ENCODE peak calls at places on chromosomes 4 and X, in six cellular contexts. J, T, N, A, V and Q are unnamed samples.

GRCh38 chr4:119626943-119627266 is 1.7 kb downstream of the PDE5A start:
- DNase-seq in J (no peak), T (no peak), N (no peak), A (no peak), V (no peak), Q (no peak)

GRCh38 chrX:18377802-18378201 is 23.3 kb upstream of the SCML2 start:
- DNase-seq in J (peak; percentile 8), T (peak; percentile 21), N (no peak), A (peak; percentile 53), V (no peak), Q (peak; percentile 29)

GRCh38 chr4:38958453-38958852 is 73.8 kb downstream of the TMEM156 start:
- DNase-seq in J (peak; percentile 87), T (no peak), N (no peak), A (no peak), V (no peak), Q (no peak)

GRCh38 chr4:64158648-64159326 is 250.5 kb downstream of the TECRL start:
- DNase-seq in J (peak; percentile 22), T (peak; percentile 72), N (no peak), A (peak; percentile 53), V (peak; percentile 63), Q (peak; percentile 33)

GRCh38 chrX:153381684-153382532 is 19.2 kb downstream of the PNMA6E start:
- DNase-seq in J (peak; percentile 81), T (peak; percentile 90), N (no peak), A (peak; percentile 31), V (peak; percentile 6), Q (no peak)

GRCh38 chrX:41334866-41335589 is 1.1 kb downstream of the DDX3X start:
- DNase-seq in J (peak; percentile 62), T (peak; percentile 59), N (no peak), A (peak; percentile 56), V (no peak), Q (no peak)

GRCh38 chrX:35773958-35774564 is 24.1 kb upstream of the MAGEB16 start:
- DNase-seq in J (no peak), T (no peak), N (no peak), A (no peak), V (no peak), Q (no peak)

GRCh38 chr4:14289708-14290107 is 662.2 kb upstream of the BOD1L1 start:
- DNase-seq in J (no peak), T (no peak), N (no peak), A (no peak), V (no peak), Q (no peak)

GRCh38 chr4:87041142-87041541 is 106.3 kb downstream of the AFF1 start:
- DNase-seq in J (peak; percentile 52), T (no peak), N (no peak), A (no peak), V (no peak), Q (no peak)

GRCh38 chr4:76688737-76689078 is 209.2 kb downstream of the SOWAHB start:
- DNase-seq in J (peak; percentile 38), T (no peak), N (no peak), A (no peak), V (no peak), Q (no peak)

GRCh38 chrX:153636716-153637115 is 10.3 kb upstream of the DUSP9 start:
- DNase-seq in J (no peak), T (no peak), N (no peak), A (no peak), V (no peak), Q (no peak)

GRCh38 chr4:152243890-152244595 is 291.8 kb downstream of the FBXW7 start:
- DNase-seq in J (no peak), T (peak; percentile 81), N (no peak), A (no peak), V (no peak), Q (no peak)

GRCh38 chr4:120395746-120396145 is 329.1 kb upstream of the MAD2L1 start:
- DNase-seq in J (no peak), T (no peak), N (no peak), A (no peak), V (no peak), Q (no peak)

GRCh38 chr4:56681158-56681848 is at the start of gene HOPX:
- DNase-seq in J (no peak), T (no peak), N (no peak), A (no peak), V (no peak), Q (peak; percentile 95)

GRCh38 chr4:3461515-3462291 is 1.4 kb upstream of the DOK7 start:
- DNase-seq in J (no peak), T (no peak), N (no peak), A (no peak), V (no peak), Q (no peak)

GRCh38 chrX:103554687-103555417 is 30.5 kb upstream of the TCEAL4 start:
- DNase-seq in J (peak; percentile 24), T (peak; percentile 75), N (no peak), A (peak; percentile 85), V (peak; percentile 73), Q (no peak)

GRCh38 chr4:180189639-180190038 is 2053.6 kb upstream of the TENM3 start:
- DNase-seq in J (peak; percentile 37), T (peak; percentile 3), N (no peak), A (no peak), V (no peak), Q (peak; percentile 31)

GRCh38 chr4:95181446-95182306 is 367.1 kb downstream of the UNC5C start:
- DNase-seq in J (peak; percentile 2), T (peak; percentile 54), N (no peak), A (peak; percentile 74), V (peak; percentile 68), Q (no peak)

GRCh38 chr4:8211737-8212581 is 12.9 kb downstream of the SH3TC1 start:
- DNase-seq in J (no peak), T (no peak), N (no peak), A (no peak), V (no peak), Q (no peak)

GRCh38 chr4:962231-963208 is 10.8 kb downstream of the DGKQ start:
- DNase-seq in J (no peak), T (no peak), N (no peak), A (no peak), V (no peak), Q (no peak)

GRCh38 chr4:128287159-128287870 is at the start of gene PGRMC2:
- DNase-seq in J (peak; percentile 37), T (peak; percentile 51), N (no peak), A (peak; percentile 56), V (peak; percentile 24), Q (no peak)

GRCh38 chr4:16079046-16079445 is 4.8 kb downstream of the PROM1 start:
- DNase-seq in J (peak; percentile 7), T (peak; percentile 56), N (no peak), A (no peak), V (no peak), Q (peak; percentile 15)

GRCh38 chrX:47198026-47198686 is 4.5 kb downstream of the UBA1 start:
- DNase-seq in J (peak; percentile 20), T (no peak), N (no peak), A (peak; percentile 70), V (no peak), Q (peak; percentile 34)

GRCh38 chrX:38142598-38142997 is 78.1 kb downstream of the SRPX start:
- DNase-seq in J (peak; percentile 43), T (peak; percentile 49), N (no peak), A (no peak), V (no peak), Q (no peak)

GRCh38 chr4:81215936-81216335 is 914 bp upstream of the PRKG2 start:
- DNase-seq in J (no peak), T (no peak), N (no peak), A (no peak), V (no peak), Q (no peak)

GRCh38 chr4:7515390-7515902 is 80.7 kb upstream of the PSAPL1 start:
- DNase-seq in J (no peak), T (peak; percentile 16), N (no peak), A (no peak), V (no peak), Q (no peak)

DNA sequence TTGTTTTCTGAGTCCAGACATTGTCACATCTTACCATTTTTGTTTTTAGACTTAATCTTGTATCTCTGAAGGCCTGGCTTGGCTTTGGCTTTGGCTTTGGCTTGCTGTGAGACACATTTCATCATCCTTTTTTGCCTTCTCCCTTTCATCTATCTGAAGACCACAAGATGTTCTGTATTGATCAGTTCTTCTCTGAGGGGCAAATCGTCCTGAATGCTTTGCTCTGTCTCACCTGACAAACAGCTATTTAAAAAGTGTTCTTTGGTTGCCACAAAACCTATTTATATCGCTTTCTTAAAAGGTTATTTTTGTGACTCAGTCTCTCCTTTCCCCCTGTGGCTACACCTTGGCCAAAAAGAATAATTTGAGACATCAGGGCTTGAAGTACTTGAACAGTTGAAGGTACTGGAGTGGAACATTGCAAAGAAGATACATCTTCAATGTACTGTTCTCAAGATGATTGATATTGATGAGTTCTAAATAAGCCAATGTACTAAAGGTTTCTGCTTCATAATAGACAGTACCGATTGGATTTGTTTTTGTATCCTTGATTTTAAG is 80.7 kb downstream of the ALG13 start:
- DNase-seq in J (no peak), T (no peak), N (no peak), A (no peak), V (no peak), Q (no peak)
- H4K91ac ChIP-seq in J (no peak overlapping the region), T (no peak overlapping the region), N (no peak overlapping the region), A (no peak overlapping the region), V (no peak overlapping the region), Q (no peak overlapping the region)

DNA sequence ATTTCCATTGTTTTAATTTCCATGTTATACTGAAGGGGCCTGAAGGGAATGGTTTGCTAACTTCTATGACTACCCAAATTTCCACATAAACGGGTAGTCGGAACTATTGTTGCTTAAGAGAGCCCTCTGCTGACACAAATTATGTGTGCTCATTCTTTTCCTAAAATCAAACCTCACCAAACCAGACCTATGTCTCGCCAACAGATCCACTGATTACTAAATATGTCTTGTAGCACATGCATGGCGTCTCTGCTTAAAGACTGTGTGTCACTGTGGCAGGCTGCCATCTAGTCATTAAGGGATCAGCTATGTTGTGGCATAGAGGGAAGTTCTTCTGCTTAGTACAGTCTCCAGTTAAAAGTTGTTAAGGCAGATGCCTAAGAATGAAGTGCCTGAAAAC is 25.1 kb downstream of the PIR start:
- DNase-seq in J (peak; percentile 67), T (peak; percentile 46), N (no peak), A (no peak), V (no peak), Q (peak; percentile 63)
- H4K91ac ChIP-seq in J (no peak overlapping the region), T (no peak overlapping the region), N (no peak overlapping the region), A (no peak overlapping the region), V (no peak overlapping the region), Q (no peak overlapping the region)

DNA sequence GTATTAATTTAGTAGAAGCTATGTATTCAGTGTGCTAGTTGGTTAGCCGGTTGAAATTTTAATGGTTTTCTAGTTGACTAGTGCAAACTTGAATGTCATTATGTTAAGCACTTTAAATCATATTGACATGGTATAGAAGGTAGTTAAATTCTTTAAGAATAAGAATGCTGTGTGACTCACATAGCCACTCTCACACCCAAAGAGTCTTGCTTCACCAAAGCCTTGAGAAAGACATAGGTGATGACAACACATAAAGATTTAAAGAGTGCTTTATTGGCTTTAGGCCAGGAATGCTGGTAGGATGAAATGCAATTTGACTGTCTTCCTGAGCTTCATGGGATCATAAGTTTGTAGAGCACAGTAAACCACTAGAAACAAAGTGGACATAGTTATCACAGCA is 85.3 kb downstream of the DCAF8L2 start:
- DNase-seq in J (peak; percentile 16), T (no peak), N (no peak), A (no peak), V (no peak), Q (peak; percentile 14)
- H4K91ac ChIP-seq in J (no peak overlapping the region), T (no peak overlapping the region), N (no peak overlapping the region), A (no peak overlapping the region), V (no peak overlapping the region), Q (no peak overlapping the region)

DNA sequence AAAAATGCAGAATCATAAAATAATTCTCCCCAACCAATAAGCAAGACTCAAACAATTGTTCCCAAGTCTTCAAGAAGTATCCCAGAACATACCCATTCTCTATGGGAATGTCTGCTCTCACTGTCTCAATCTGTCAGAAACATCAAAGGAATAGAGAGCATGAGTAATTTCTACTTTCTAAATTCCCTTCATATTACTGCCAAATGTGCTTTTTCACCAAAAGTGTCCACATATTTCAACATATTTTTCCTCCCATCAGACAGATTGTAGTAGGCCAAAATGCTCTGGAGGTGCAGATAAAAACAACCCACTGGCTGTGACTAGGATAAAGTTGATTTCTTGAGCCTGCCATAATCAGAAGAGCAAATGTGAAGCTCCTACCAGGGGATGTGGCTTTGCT is 692.0 kb upstream of the FAM241A start:
- DNase-seq in J (no peak), T (no peak), N (no peak), A (no peak), V (no peak), Q (no peak)
- H4K91ac ChIP-seq in J (no peak overlapping the region), T (no peak overlapping the region), N (no peak overlapping the region), A (no peak overlapping the region), V (no peak overlapping the region), Q (no peak overlapping the region)